ENCODE peak calls at places on chromosomes 3 and 15, in four cellular contexts. T, P, B and G are unnamed samples.

GRCh38 chr3:18556001-18556408 is 130.9 kb upstream of the SATB1 start:
- DNase-seq in T (no peak), P (no peak), B (no peak), G (no peak)

GRCh38 chr3:195028877-195029606 is 241.9 kb downstream of the XXYLT1 start:
- DNase-seq in T (no peak), B (no peak), P (no peak), G (no peak)

GRCh38 chr15:99708563-99708962 is 24.7 kb downstream of the LYSMD4 start:
- DNase-seq in P (peak; percentile 91), B (peak; percentile 19), T (no peak), G (no peak)

GRCh38 chr15:45126535-45127158 is 3.0 kb downstream of the DUOXA1 start:
- DNase-seq in T (no peak), P (peak; percentile 36), B (no peak), G (no peak)

GRCh38 chr15:64044315-64045105 is 1.8 kb downstream of the DAPK2 start:
- DNase-seq in P (no peak), B (no peak), T (no peak), G (no peak)

GRCh38 chr15:66948294-66948693 is 117.1 kb upstream of the SMAD3 start:
- DNase-seq in B (peak; percentile 48), T (no peak), P (peak; percentile 50), G (no peak)

GRCh38 chr15:68229386-68230156 is at the start of gene CLN6:
- DNase-seq in B (peak; percentile 85), T (peak; percentile 88), P (peak; percentile 77), G (peak; percentile 77)

GRCh38 chr3:129343643-129344360 is 65.1 kb downstream of the HMCES start:
- DNase-seq in P (no peak), B (peak; percentile 72), T (peak; percentile 85), G (peak; percentile 77)

GRCh38 chr3:187954486-187955075 is 199.4 kb upstream of the LPP start:
- DNase-seq in P (peak; percentile 90), T (no peak), B (no peak), G (no peak)

GRCh38 chr15:52080993-52081392 is 31.6 kb downstream of the BCL2L10 start:
- DNase-seq in P (no peak), B (no peak), T (no peak), G (no peak)

GRCh38 chr15:47820047-47820779 is 102.9 kb downstream of the SEMA6D start:
- DNase-seq in B (no peak), P (peak; percentile 25), T (no peak), G (no peak)

GRCh38 chr3:39112113-39112512 is 4.6 kb downstream of the TTC21A start:
- DNase-seq in P (no peak), B (no peak), T (no peak), G (no peak)

GRCh38 chr3:39110041-39110639 is 2.7 kb downstream of the TTC21A start:
- DNase-seq in B (peak; percentile 66), P (no peak), T (no peak), G (peak; percentile 36)

GRCh38 chr3:39113291-39113690 is 5.8 kb downstream of the TTC21A start:
- DNase-seq in P (no peak), B (no peak), T (no peak), G (no peak)

GRCh38 chr3:39114456-39114855 is 7.0 kb downstream of the TTC21A start:
- DNase-seq in P (no peak), B (no peak), T (no peak), G (no peak)

GRCh38 chr3:39112535-39112934 is 5.1 kb downstream of the TTC21A start:
- DNase-seq in P (no peak), T (no peak), B (no peak), G (no peak)
- H4K5ac ChIP-seq in P (no peak overlapping the region), T (no peak overlapping the region), B (no peak overlapping the region), G (no peak overlapping the region)

DNA sequence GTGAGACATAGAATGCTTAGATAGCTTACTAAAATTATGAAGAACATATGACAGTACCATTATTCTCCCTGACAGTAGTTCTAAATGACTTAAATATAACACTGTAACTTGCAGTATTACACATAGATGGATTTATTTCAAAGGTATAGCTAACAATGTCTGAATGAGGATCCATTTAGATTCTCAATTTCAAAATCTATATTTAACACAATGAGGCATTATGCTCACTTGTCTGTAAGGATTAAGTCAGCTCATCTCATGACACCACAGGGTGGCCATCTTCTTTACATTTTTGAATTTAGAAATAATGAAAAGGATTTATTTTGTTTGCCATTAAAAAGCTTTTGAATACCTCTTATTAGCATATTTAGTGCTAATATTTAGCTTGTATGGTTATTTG is 108.3 kb downstream of the CCNL1 start:
- DNase-seq in B (no peak), T (no peak), P (no peak), G (no peak)
- H4K5ac ChIP-seq in B (no peak overlapping the region), T (no peak overlapping the region), P (no peak overlapping the region), G (no peak overlapping the region)

GRCh38 chr3:162428192-162428591 is 931.6 kb downstream of the OTOL1 start:
- DNase-seq in T (no peak), B (no peak), P (no peak), G (no peak)
- H4K5ac ChIP-seq in T (no peak overlapping the region), B (no peak overlapping the region), P (no peak overlapping the region), G (no peak overlapping the region)

GRCh38 chr3:101591071-101591470 is 17.1 kb downstream of the PCNP start:
- DNase-seq in T (no peak), B (no peak), P (no peak), G (no peak)

GRCh38 chr3:101588626-101589025 is 14.6 kb downstream of the PCNP start:
- DNase-seq in T (no peak), P (no peak), B (no peak), G (no peak)
- H4K5ac ChIP-seq in T (no peak overlapping the region), P (no peak overlapping the region), B (no peak overlapping the region), G (no peak overlapping the region)

DNA sequence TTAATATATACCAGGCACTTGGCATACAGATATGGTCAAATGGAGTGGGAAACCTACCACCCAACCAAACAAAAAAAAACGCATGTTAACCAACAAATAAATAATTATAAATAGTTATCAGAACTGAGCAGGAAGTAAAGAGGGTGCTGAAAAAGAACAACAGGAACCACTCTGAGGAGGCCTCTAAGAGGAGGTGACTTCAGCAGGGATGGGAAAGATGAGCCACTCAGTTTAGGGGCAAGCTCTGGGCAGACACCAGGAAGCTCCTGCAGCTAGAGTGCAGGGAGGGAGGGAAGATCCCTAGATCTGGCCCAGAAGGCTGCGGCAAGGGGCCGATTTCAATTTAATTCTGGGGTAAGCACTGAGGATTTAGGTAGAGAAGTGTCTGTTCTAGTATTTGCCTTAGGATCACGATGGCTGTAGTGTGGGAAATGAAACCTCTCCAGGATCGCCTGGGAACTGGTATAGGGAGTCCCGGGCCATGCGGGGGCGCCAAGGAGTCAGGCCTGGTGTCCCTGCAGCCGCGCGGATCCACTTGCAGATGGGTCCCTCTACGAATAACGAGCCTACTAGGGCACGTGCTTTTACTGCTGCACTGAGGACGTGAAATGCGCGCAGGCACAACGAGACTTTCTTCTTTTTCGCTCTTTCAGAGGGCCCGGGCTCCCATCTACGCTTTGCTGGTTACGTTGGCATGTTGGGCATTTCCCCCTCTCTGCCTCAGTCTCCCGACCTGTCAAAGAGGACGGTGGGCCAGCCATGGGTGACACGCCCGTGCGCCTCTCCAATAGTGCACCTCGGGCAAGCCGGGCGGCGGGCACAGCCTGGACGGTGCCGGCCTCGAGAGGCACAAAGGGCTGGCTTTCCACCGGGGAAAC is 1.5 kb upstream of the LIMD1 start:
- DNase-seq in B (peak; percentile 97), T (peak; percentile 94), P (peak; percentile 89), G (peak; percentile 96)
- H4K5ac ChIP-seq in B (no peak overlapping the region), T (no peak overlapping the region), P (peak overlapping the region; percentile 66), G (no peak overlapping the region)

GRCh38 chr3:71831599-71831998 is 46.7 kb upstream of the PROK2 start:
- DNase-seq in P (no peak), B (no peak), T (no peak), G (no peak)

GRCh38 chr3:71825551-71826283 is 40.8 kb upstream of the PROK2 start:
- DNase-seq in P (no peak), B (no peak), T (no peak), G (no peak)
- H4K5ac ChIP-seq in P (no peak overlapping the region), B (no peak overlapping the region), T (no peak overlapping the region), G (no peak overlapping the region)